ENCODE peak calls at places on chromosome 7, in seven cellular contexts. One of them, this sample, is unnamed.
A peak's percentile ranks its signal among the peaks of the same experiment; 100 is the strongest.

GRCh38 chr7:139886206-139886605 is 57.1 kb downstream of the TBXAS1 start:
- DNase-seq in DND-41: no peak
- DNase-seq in PC-3: no peak
- DNase-seq in heart right ventricle: no peak
- DNase-seq in body of pancreas: no peak
- DNase-seq in mesothelial cell of epicardium: no peak
- DNase-seq in MCF 10A: peak; percentile 44
- DNase-seq in this sample: no peak

GRCh38 chr7:76048668-76048988 is 722 bp downstream of the MDH2 start:
- DNase-seq in PC-3: peak; percentile 30
- DNase-seq in MCF 10A: peak; percentile 40
- DNase-seq in heart right ventricle: no peak
- DNase-seq in body of pancreas: peak; percentile 60
- DNase-seq in DND-41: peak; percentile 32
- DNase-seq in mesothelial cell of epicardium: no peak
- DNase-seq in this sample: no peak

GRCh38 chr7:24896031-24896433 is 83.9 kb downstream of the OSBPL3 start:
- DNase-seq in heart right ventricle: no peak
- DNase-seq in PC-3: no peak
- DNase-seq in DND-41: peak; percentile 56
- DNase-seq in body of pancreas: no peak
- DNase-seq in MCF 10A: no peak
- DNase-seq in mesothelial cell of epicardium: no peak
- DNase-seq in this sample: no peak

GRCh38 chr7:921581-922333 is 32.7 kb downstream of the ADAP1 start:
- DNase-seq in PC-3: no peak
- DNase-seq in mesothelial cell of epicardium: peak; percentile 9
- DNase-seq in DND-41: no peak
- DNase-seq in heart right ventricle: no peak
- DNase-seq in MCF 10A: no peak
- DNase-seq in body of pancreas: peak; percentile 3
- DNase-seq in this sample: no peak

GRCh38 chr7:130622866-130623265 is 45.7 kb downstream of the COPG2 start:
- DNase-seq in heart right ventricle: no peak
- DNase-seq in MCF 10A: no peak
- DNase-seq in mesothelial cell of epicardium: no peak
- DNase-seq in DND-41: no peak
- DNase-seq in PC-3: no peak
- DNase-seq in body of pancreas: no peak
- DNase-seq in this sample: no peak

GRCh38 chr7:151175047-151175792 is 7.7 kb upstream of the GBX1 start:
- DNase-seq in PC-3: no peak
- DNase-seq in body of pancreas: no peak
- DNase-seq in mesothelial cell of epicardium: no peak
- DNase-seq in MCF 10A: no peak
- DNase-seq in heart right ventricle: no peak
- DNase-seq in DND-41: no peak
- DNase-seq in this sample: no peak

GRCh38 chr7:67447297-67447696 is 450.7 kb downstream of the TYW1 start:
- DNase-seq in DND-41: no peak
- DNase-seq in PC-3: no peak
- DNase-seq in body of pancreas: no peak
- DNase-seq in MCF 10A: no peak
- DNase-seq in heart right ventricle: no peak
- DNase-seq in mesothelial cell of epicardium: no peak
- DNase-seq in this sample: no peak

GRCh38 chr7:41459623-41460256 is 243.2 kb downstream of the INHBA start:
- DNase-seq in heart right ventricle: no peak
- DNase-seq in body of pancreas: no peak
- DNase-seq in DND-41: no peak
- DNase-seq in PC-3: no peak
- DNase-seq in MCF 10A: no peak
- DNase-seq in mesothelial cell of epicardium: no peak
- DNase-seq in this sample: no peak

GRCh38 chr7:2786607-2787116 is 57.4 kb downstream of the GNA12 start:
- DNase-seq in MCF 10A: no peak
- DNase-seq in DND-41: no peak
- DNase-seq in heart right ventricle: no peak
- DNase-seq in body of pancreas: no peak
- DNase-seq in mesothelial cell of epicardium: no peak
- DNase-seq in PC-3: no peak
- DNase-seq in this sample: no peak

GRCh38 chr7:98531717-98532116 is 85.4 kb upstream of the NPTX2 start:
- DNase-seq in heart right ventricle: no peak
- DNase-seq in DND-41: no peak
- DNase-seq in PC-3: no peak
- DNase-seq in mesothelial cell of epicardium: no peak
- DNase-seq in MCF 10A: no peak
- DNase-seq in body of pancreas: no peak
- DNase-seq in this sample: no peak

GRCh38 chr7:21067216-21067615 is 280.5 kb upstream of the SP8 start:
- DNase-seq in body of pancreas: no peak
- DNase-seq in MCF 10A: no peak
- DNase-seq in mesothelial cell of epicardium: no peak
- DNase-seq in heart right ventricle: no peak
- DNase-seq in DND-41: no peak
- DNase-seq in PC-3: no peak
- DNase-seq in this sample: no peak

GRCh38 chr7:149459540-149460433 is 1.1 kb downstream of the ZNF777 start:
- DNase-seq in MCF 10A: no peak
- DNase-seq in PC-3: peak; percentile 15
- DNase-seq in mesothelial cell of epicardium: no peak
- DNase-seq in DND-41: no peak
- DNase-seq in body of pancreas: no peak
- DNase-seq in heart right ventricle: no peak
- DNase-seq in this sample: peak; percentile 28

GRCh38 chr7:20959281-20959680 is 172.6 kb upstream of the SP8 start:
- DNase-seq in heart right ventricle: no peak
- DNase-seq in mesothelial cell of epicardium: no peak
- DNase-seq in MCF 10A: no peak
- DNase-seq in PC-3: peak; percentile 92
- DNase-seq in body of pancreas: no peak
- DNase-seq in DND-41: no peak
- DNase-seq in this sample: peak; percentile 15

GRCh38 chr7:95899919-95900513 is 127.7 kb downstream of the DYNC1I1 start:
- DNase-seq in DND-41: no peak
- DNase-seq in body of pancreas: peak; percentile 6
- DNase-seq in PC-3: no peak
- DNase-seq in MCF 10A: peak; percentile 7
- DNase-seq in heart right ventricle: no peak
- DNase-seq in mesothelial cell of epicardium: no peak
- DNase-seq in this sample: no peak
- TF ChIP-seq CTCF in DND-41: no peak
- TF ChIP-seq CTCF in body of pancreas: no peak
- TF ChIP-seq CTCF in PC-3: no peak
- TF ChIP-seq CTCF in MCF 10A: no peak
- TF ChIP-seq CTCF in heart right ventricle: no peak
- TF ChIP-seq CTCF in mesothelial cell of epicardium: no peak
- TF ChIP-seq CTCF in this sample: no peak

GRCh38 chr7:36155811-36156361 is 2.8 kb downstream of the EEPD1 start:
- DNase-seq in mesothelial cell of epicardium: no peak
- DNase-seq in MCF 10A: no peak
- DNase-seq in body of pancreas: peak; percentile 80
- DNase-seq in heart right ventricle: peak; percentile 53
- DNase-seq in DND-41: peak; percentile 24
- DNase-seq in PC-3: peak; percentile 43
- DNase-seq in this sample: peak; percentile 64
- TF ChIP-seq CTCF in mesothelial cell of epicardium: no peak
- TF ChIP-seq CTCF in MCF 10A: no peak
- TF ChIP-seq CTCF in body of pancreas: no peak
- TF ChIP-seq CTCF in heart right ventricle: no peak
- TF ChIP-seq CTCF in DND-41: no peak
- TF ChIP-seq CTCF in PC-3: peak; percentile 12
- TF ChIP-seq CTCF in this sample: peak; percentile 35

GRCh38 chr7:116524609-116525297 is at the start of gene CAV1:
- DNase-seq in body of pancreas: peak; percentile 72
- DNase-seq in DND-41: no peak
- DNase-seq in PC-3: peak; percentile 93
- DNase-seq in mesothelial cell of epicardium: peak; percentile 20
- DNase-seq in MCF 10A: peak; percentile 97
- DNase-seq in heart right ventricle: peak; percentile 91
- DNase-seq in this sample: peak; percentile 67
- TF ChIP-seq CTCF in body of pancreas: no peak
- TF ChIP-seq CTCF in DND-41: no peak
- TF ChIP-seq CTCF in PC-3: no peak
- TF ChIP-seq CTCF in mesothelial cell of epicardium: no peak
- TF ChIP-seq CTCF in MCF 10A: peak; percentile 12
- TF ChIP-seq CTCF in heart right ventricle: peak; percentile 27
- TF ChIP-seq CTCF in this sample: no peak

DNA sequence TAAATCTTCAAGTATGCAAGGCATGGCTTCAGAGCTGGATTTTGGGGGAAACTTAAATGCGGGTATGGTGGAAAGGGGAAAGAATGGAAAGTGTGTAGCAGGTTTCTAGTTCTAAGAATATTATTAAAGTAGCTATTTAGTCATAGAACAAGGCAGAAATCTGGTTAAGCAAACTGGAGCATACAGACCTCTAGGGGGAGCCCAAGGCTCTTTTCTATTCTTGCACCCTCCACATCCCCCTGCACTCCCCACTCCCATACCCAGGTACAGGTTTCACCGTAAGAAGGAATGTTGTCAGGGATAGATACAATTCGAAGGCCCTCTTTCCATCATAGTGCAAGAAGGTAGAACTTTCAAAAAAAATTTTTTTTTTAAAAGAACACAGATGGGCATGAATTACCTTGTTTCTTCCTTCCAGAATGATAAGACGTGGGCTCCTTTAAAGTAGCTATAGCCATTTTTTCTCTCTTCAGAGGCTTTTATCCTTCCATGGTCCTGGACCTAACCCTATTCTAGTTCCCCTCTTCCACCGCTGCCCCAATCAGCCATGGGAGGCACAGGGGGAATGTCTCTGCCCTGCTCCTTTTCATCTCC is 41.5 kb upstream of the SMIM30 start:
- DNase-seq in heart right ventricle: no peak
- DNase-seq in MCF 10A: peak; percentile 54
- DNase-seq in mesothelial cell of epicardium: no peak
- DNase-seq in PC-3: peak; percentile 38
- DNase-seq in body of pancreas: peak; percentile 40
- DNase-seq in DND-41: peak; percentile 21
- DNase-seq in this sample: peak; percentile 54
- TF ChIP-seq CTCF in heart right ventricle: peak; percentile 45
- TF ChIP-seq CTCF in MCF 10A: peak; percentile 78
- TF ChIP-seq CTCF in mesothelial cell of epicardium: peak; percentile 22
- TF ChIP-seq CTCF in PC-3: peak; percentile 69
- TF ChIP-seq CTCF in body of pancreas: peak; percentile 59
- TF ChIP-seq CTCF in DND-41: peak; percentile 68
- TF ChIP-seq CTCF in this sample: peak; percentile 71

DNA sequence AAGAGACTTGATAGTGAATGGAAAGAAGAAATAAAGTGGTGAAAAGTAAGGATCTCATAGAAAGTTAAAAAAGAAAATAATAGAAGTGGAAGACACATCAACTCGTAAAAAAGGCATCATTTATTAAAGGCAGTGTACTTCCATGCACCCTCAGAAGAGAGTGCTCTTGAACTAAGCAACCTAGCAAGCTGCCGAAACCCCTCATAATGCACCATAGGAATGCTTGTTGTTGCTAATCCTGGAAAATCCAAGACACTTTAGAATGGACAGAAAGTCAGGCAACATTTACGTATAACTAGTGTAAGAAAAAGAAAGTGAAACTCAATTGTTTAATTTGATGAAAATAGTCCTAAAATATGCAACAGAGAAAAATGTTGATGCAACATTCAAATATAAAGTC is 12.8 kb downstream of the TFPI2 start:
- DNase-seq in DND-41: no peak
- DNase-seq in body of pancreas: no peak
- DNase-seq in PC-3: no peak
- DNase-seq in heart right ventricle: no peak
- DNase-seq in mesothelial cell of epicardium: no peak
- DNase-seq in MCF 10A: no peak
- DNase-seq in this sample: no peak
- TF ChIP-seq CTCF in DND-41: no peak
- TF ChIP-seq CTCF in body of pancreas: no peak
- TF ChIP-seq CTCF in PC-3: no peak
- TF ChIP-seq CTCF in heart right ventricle: no peak
- TF ChIP-seq CTCF in mesothelial cell of epicardium: no peak
- TF ChIP-seq CTCF in MCF 10A: no peak
- TF ChIP-seq CTCF in this sample: no peak

GRCh38 chr7:36283711-36284130 is 105.9 kb upstream of the ANLN start:
- DNase-seq in MCF 10A: no peak
- DNase-seq in DND-41: peak; percentile 69
- DNase-seq in heart right ventricle: peak; percentile 61
- DNase-seq in PC-3: no peak
- DNase-seq in body of pancreas: peak; percentile 29
- DNase-seq in mesothelial cell of epicardium: no peak
- DNase-seq in this sample: no peak

GRCh38 chr7:36283171-36283570 is 106.5 kb upstream of the ANLN start:
- DNase-seq in DND-41: peak; percentile 42
- DNase-seq in PC-3: no peak
- DNase-seq in mesothelial cell of epicardium: no peak
- DNase-seq in MCF 10A: no peak
- DNase-seq in heart right ventricle: no peak
- DNase-seq in body of pancreas: no peak
- DNase-seq in this sample: no peak

GRCh38 chr7:36286241-36286640 is 103.4 kb upstream of the ANLN start:
- DNase-seq in body of pancreas: no peak
- DNase-seq in MCF 10A: no peak
- DNase-seq in mesothelial cell of epicardium: no peak
- DNase-seq in PC-3: no peak
- DNase-seq in heart right ventricle: no peak
- DNase-seq in DND-41: peak; percentile 92
- DNase-seq in this sample: peak; percentile 54

GRCh38 chr7:36285276-36285675 is 104.4 kb upstream of the ANLN start:
- DNase-seq in DND-41: no peak
- DNase-seq in mesothelial cell of epicardium: no peak
- DNase-seq in MCF 10A: no peak
- DNase-seq in heart right ventricle: no peak
- DNase-seq in PC-3: no peak
- DNase-seq in body of pancreas: peak; percentile 41
- DNase-seq in this sample: no peak

DNA sequence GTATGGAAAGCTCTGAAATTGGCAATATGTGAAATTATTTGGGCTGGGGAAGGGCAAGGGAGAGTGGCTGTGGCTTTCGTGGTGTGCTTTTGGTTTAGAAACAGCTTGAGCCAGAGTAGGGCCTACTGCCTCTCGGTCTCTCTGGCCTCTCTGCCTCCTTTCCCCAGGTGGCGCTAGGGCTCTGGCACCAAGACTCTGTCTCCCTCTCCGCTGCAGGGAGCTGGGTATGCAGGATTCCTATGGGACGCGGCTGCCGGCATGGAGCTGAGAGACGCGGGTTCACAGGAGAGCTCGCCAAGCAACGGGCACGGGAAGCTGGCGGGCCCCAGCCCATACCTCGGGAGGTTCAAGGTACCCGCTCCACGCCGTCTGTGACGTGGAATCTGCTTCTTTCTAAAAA is 105.2 kb upstream of the ANLN start:
- DNase-seq in heart right ventricle: no peak
- DNase-seq in DND-41: peak; percentile 21
- DNase-seq in PC-3: no peak
- DNase-seq in body of pancreas: no peak
- DNase-seq in mesothelial cell of epicardium: no peak
- DNase-seq in MCF 10A: no peak
- DNase-seq in this sample: no peak
- TF ChIP-seq CTCF in heart right ventricle: no peak
- TF ChIP-seq CTCF in DND-41: peak; percentile 41
- TF ChIP-seq CTCF in PC-3: no peak
- TF ChIP-seq CTCF in body of pancreas: no peak
- TF ChIP-seq CTCF in mesothelial cell of epicardium: no peak
- TF ChIP-seq CTCF in MCF 10A: no peak
- TF ChIP-seq CTCF in this sample: no peak

This sample was measured in Calu3.